ENCODE peak calls at places on chromosomes 7 and 10, in four cellular contexts. One of them, this sample, is unnamed.

GRCh38 chr7:55964802-55965470 is 551 bp downstream of the NIPSNAP2 start:
- DNase-seq in cardiac muscle cell: peak
- DNase-seq in lung microvascular endothelial cell: peak
- DNase-seq in aorta: peak
- DNase-seq in this sample: peak

GRCh38 chr10:35735412-35735811 is 93.3 kb upstream of the FZD8 start:
- DNase-seq in cardiac muscle cell: no peak
- DNase-seq in aorta: no peak
- DNase-seq in lung microvascular endothelial cell: no peak
- DNase-seq in this sample: no peak

GRCh38 chr10:66586073-66586472 is 339.8 kb upstream of the LRRTM3 start:
- DNase-seq in aorta: no peak
- DNase-seq in cardiac muscle cell: peak
- DNase-seq in lung microvascular endothelial cell: no peak
- DNase-seq in this sample: no peak

GRCh38 chr10:17007381-17007780 is 122.2 kb downstream of the CUBN start:
- DNase-seq in aorta: no peak
- DNase-seq in lung microvascular endothelial cell: no peak
- DNase-seq in cardiac muscle cell: no peak
- DNase-seq in this sample: no peak

GRCh38 chr10:31602541-31603244 is 283.7 kb downstream of the ZEB1 start:
- DNase-seq in aorta: peak
- DNase-seq in cardiac muscle cell: peak
- DNase-seq in lung microvascular endothelial cell: peak
- DNase-seq in this sample: no peak

GRCh38 chr10:120433176-120433575 is 23.9 kb upstream of the PLPP4 start:
- DNase-seq in cardiac muscle cell: no peak
- DNase-seq in lung microvascular endothelial cell: no peak
- DNase-seq in aorta: no peak
- DNase-seq in this sample: no peak

GRCh38 chr10:70052462-70053211 is at the start of gene MACROH2A2:
- DNase-seq in lung microvascular endothelial cell: no peak
- DNase-seq in aorta: peak
- DNase-seq in cardiac muscle cell: peak
- DNase-seq in this sample: no peak

GRCh38 chr10:112953760-112954159 is 3.7 kb downstream of the TCF7L2 start:
- DNase-seq in cardiac muscle cell: no peak
- DNase-seq in lung microvascular endothelial cell: no peak
- DNase-seq in aorta: no peak
- DNase-seq in this sample: no peak

GRCh38 chr7:12770227-12770975 is 83.0 kb downstream of the ARL4A start:
- DNase-seq in aorta: no peak
- DNase-seq in cardiac muscle cell: no peak
- DNase-seq in lung microvascular endothelial cell: peak
- DNase-seq in this sample: no peak

GRCh38 chr7:116938678-116939077 is 14.6 kb upstream of the ST7 start:
- DNase-seq in lung microvascular endothelial cell: no peak
- DNase-seq in cardiac muscle cell: no peak
- DNase-seq in aorta: no peak
- DNase-seq in this sample: no peak

GRCh38 chr10:37639200-37639599 is 218.2 kb downstream of the ZNF248 start:
- DNase-seq in lung microvascular endothelial cell: no peak
- DNase-seq in aorta: no peak
- DNase-seq in cardiac muscle cell: no peak
- DNase-seq in this sample: no peak

GRCh38 chr7:127678947-127679346 is 27.0 kb downstream of the SND1 start:
- DNase-seq in lung microvascular endothelial cell: no peak
- DNase-seq in cardiac muscle cell: no peak
- DNase-seq in aorta: no peak
- DNase-seq in this sample: no peak

GRCh38 chr7:76077435-76077834 is 29.5 kb downstream of the MDH2 start:
- DNase-seq in lung microvascular endothelial cell: no peak
- DNase-seq in cardiac muscle cell: no peak
- DNase-seq in aorta: no peak
- DNase-seq in this sample: no peak

GRCh38 chr7:131244259-131244852 is 83.3 kb upstream of the MKLN1 start:
- DNase-seq in lung microvascular endothelial cell: no peak
- DNase-seq in aorta: no peak
- DNase-seq in cardiac muscle cell: no peak
- DNase-seq in this sample: no peak

GRCh38 chr7:91310829-91311460 is 46.7 kb downstream of the FZD1 start:
- DNase-seq in aorta: no peak
- DNase-seq in cardiac muscle cell: no peak
- DNase-seq in lung microvascular endothelial cell: no peak
- DNase-seq in this sample: no peak

GRCh38 chr7:156989766-156990535 is 20.5 kb downstream of the MNX1 start:
- DNase-seq in lung microvascular endothelial cell: no peak
- DNase-seq in cardiac muscle cell: no peak
- DNase-seq in aorta: no peak
- DNase-seq in this sample: no peak

GRCh38 chr10:121594623-121595320 is 3.5 kb downstream of the FGFR2 start:
- DNase-seq in lung microvascular endothelial cell: no peak
- DNase-seq in cardiac muscle cell: no peak
- DNase-seq in aorta: no peak
- DNase-seq in this sample: no peak

GRCh38 chr10:18094793-18095192 is 45.4 kb upstream of the CACNB2 start:
- DNase-seq in aorta: no peak
- DNase-seq in lung microvascular endothelial cell: no peak
- DNase-seq in cardiac muscle cell: no peak
- DNase-seq in this sample: no peak

GRCh38 chr10:68082815-68083395 is 7.8 kb upstream of the HERC4 start:
- DNase-seq in cardiac muscle cell: no peak
- DNase-seq in aorta: no peak
- DNase-seq in lung microvascular endothelial cell: peak
- DNase-seq in this sample: no peak

GRCh38 chr10:119245272-119245671 is 37.9 kb downstream of the GRK5 start:
- DNase-seq in aorta: no peak
- DNase-seq in cardiac muscle cell: no peak
- DNase-seq in lung microvascular endothelial cell: no peak
- DNase-seq in this sample: no peak

GRCh38 chr10:101292194-101293006 is 61.6 kb upstream of the BTRC start:
- DNase-seq in aorta: no peak
- DNase-seq in cardiac muscle cell: peak
- DNase-seq in lung microvascular endothelial cell: peak
- DNase-seq in this sample: no peak

GRCh38 chr10:115968236-115968635 is 304.8 kb downstream of the GFRA1 start:
- DNase-seq in lung microvascular endothelial cell: no peak
- DNase-seq in aorta: no peak
- DNase-seq in cardiac muscle cell: no peak
- DNase-seq in this sample: no peak

GRCh38 chr7:42080831-42081230 is 156.2 kb downstream of the GLI3 start:
- DNase-seq in aorta: no peak
- DNase-seq in cardiac muscle cell: no peak
- DNase-seq in lung microvascular endothelial cell: no peak
- DNase-seq in this sample: no peak

GRCh38 chr7:80047856-80048459 is 86.7 kb upstream of the GNAI1 start:
- DNase-seq in cardiac muscle cell: no peak
- DNase-seq in aorta: no peak
- DNase-seq in lung microvascular endothelial cell: no peak
- DNase-seq in this sample: no peak

GRCh38 chr10:86389441-86390193 is 23.0 kb upstream of the GRID1 start:
- DNase-seq in cardiac muscle cell: peak
- DNase-seq in aorta: no peak
- DNase-seq in lung microvascular endothelial cell: peak
- DNase-seq in this sample: peak

GRCh38 chr7:156693627-156694026 is 53.1 kb downstream of the RNF32 start:
- DNase-seq in cardiac muscle cell: no peak
- DNase-seq in lung microvascular endothelial cell: no peak
- DNase-seq in aorta: no peak
- DNase-seq in this sample: no peak

GRCh38 chr7:45036317-45036716 is 36.3 kb downstream of the CCM2 start:
- DNase-seq in lung microvascular endothelial cell: no peak
- DNase-seq in cardiac muscle cell: no peak
- DNase-seq in aorta: no peak
- DNase-seq in this sample: no peak

GRCh38 chr10:83701799-83702198 is 437.5 kb upstream of the GHITM start:
- DNase-seq in lung microvascular endothelial cell: no peak
- DNase-seq in aorta: no peak
- DNase-seq in cardiac muscle cell: no peak
- DNase-seq in this sample: no peak

GRCh38 chr7:156950381-156950858 is 908 bp downstream of the NOM1 start:
- DNase-seq in lung microvascular endothelial cell: no peak
- DNase-seq in cardiac muscle cell: no peak
- DNase-seq in aorta: no peak
- DNase-seq in this sample: no peak

GRCh38 chr10:81018898-81019890 is 481.5 kb downstream of the SH2D4B start:
- DNase-seq in aorta: no peak
- DNase-seq in lung microvascular endothelial cell: peak
- DNase-seq in cardiac muscle cell: peak
- DNase-seq in this sample: no peak

GRCh38 chr10:88062798-88063472 is 199.5 kb downstream of the PTEN start:
- DNase-seq in aorta: no peak
- DNase-seq in lung microvascular endothelial cell: no peak
- DNase-seq in cardiac muscle cell: peak
- DNase-seq in this sample: no peak

GRCh38 chr7:129764685-129765084 is 153.2 kb downstream of the NRF1 start:
- DNase-seq in lung microvascular endothelial cell: no peak
- DNase-seq in aorta: no peak
- DNase-seq in cardiac muscle cell: no peak
- DNase-seq in this sample: no peak

This sample was measured in GM06990.